ENCODE peak calls at places on chromosome 9, in seven cellular contexts. One of them, this sample, is unnamed.

GRCh38 chr9:117303643-117304230 is 111.1 kb downstream of the ASTN2 start:
- DNase-seq in stimulated activated CD4-positive, alpha-beta T cell treated with anti-CD3 and anti-CD28 coated beads, Interleukin-1b, Interleukin-23, amount 100 ng/mL, for 4 hours: no peak
- DNase-seq in anterior cingulate cortex: no peak
- DNase-seq in hypothalamus: no peak
- DNase-seq in H4: no peak
- DNase-seq in RCC 7860: no peak
- DNase-seq in NCI-H1930: no peak
- DNase-seq in this sample: no peak

GRCh38 chr9:120921751-120922181 is 4.8 kb downstream of the TRAF1 start:
- DNase-seq in stimulated activated CD4-positive, alpha-beta T cell treated with anti-CD3 and anti-CD28 coated beads, Interleukin-1b, Interleukin-23, amount 100 ng/mL, for 4 hours: peak
- DNase-seq in anterior cingulate cortex: no peak
- DNase-seq in hypothalamus: no peak
- DNase-seq in H4: no peak
- DNase-seq in RCC 7860: no peak
- DNase-seq in NCI-H1930: no peak
- DNase-seq in this sample: no peak

GRCh38 chr9:99059074-99059894 is 45.6 kb upstream of the TGFBR1 start:
- DNase-seq in stimulated activated CD4-positive, alpha-beta T cell treated with anti-CD3 and anti-CD28 coated beads, Interleukin-1b, Interleukin-23, amount 100 ng/mL, for 4 hours: no peak
- DNase-seq in anterior cingulate cortex: peak
- DNase-seq in hypothalamus: no peak
- DNase-seq in H4: no peak
- DNase-seq in RCC 7860: no peak
- DNase-seq in NCI-H1930: no peak
- DNase-seq in this sample: no peak

GRCh38 chr9:17958363-17958762 is 379.5 kb downstream of the SH3GL2 start:
- DNase-seq in stimulated activated CD4-positive, alpha-beta T cell treated with anti-CD3 and anti-CD28 coated beads, Interleukin-1b, Interleukin-23, amount 100 ng/mL, for 4 hours: no peak
- DNase-seq in anterior cingulate cortex: no peak
- DNase-seq in hypothalamus: no peak
- DNase-seq in H4: no peak
- DNase-seq in RCC 7860: no peak
- DNase-seq in NCI-H1930: no peak
- DNase-seq in this sample: no peak

GRCh38 chr9:84163227-84163626 is 177.3 kb downstream of the SLC28A3 start:
- DNase-seq in stimulated activated CD4-positive, alpha-beta T cell treated with anti-CD3 and anti-CD28 coated beads, Interleukin-1b, Interleukin-23, amount 100 ng/mL, for 4 hours: no peak
- DNase-seq in anterior cingulate cortex: no peak
- DNase-seq in hypothalamus: no peak
- DNase-seq in H4: no peak
- DNase-seq in RCC 7860: no peak
- DNase-seq in NCI-H1930: no peak
- DNase-seq in this sample: no peak

GRCh38 chr9:18480649-18481048 is 6.7 kb downstream of the ADAMTSL1 start:
- DNase-seq in stimulated activated CD4-positive, alpha-beta T cell treated with anti-CD3 and anti-CD28 coated beads, Interleukin-1b, Interleukin-23, amount 100 ng/mL, for 4 hours: no peak
- DNase-seq in anterior cingulate cortex: no peak
- DNase-seq in hypothalamus: no peak
- DNase-seq in H4: no peak
- DNase-seq in RCC 7860: peak
- DNase-seq in NCI-H1930: no peak
- DNase-seq in this sample: no peak

GRCh38 chr9:84860423-84861115 is 191.0 kb downstream of the NTRK2 start:
- DNase-seq in stimulated activated CD4-positive, alpha-beta T cell treated with anti-CD3 and anti-CD28 coated beads, Interleukin-1b, Interleukin-23, amount 100 ng/mL, for 4 hours: no peak
- DNase-seq in anterior cingulate cortex: no peak
- DNase-seq in hypothalamus: no peak
- DNase-seq in H4: no peak
- DNase-seq in RCC 7860: no peak
- DNase-seq in NCI-H1930: no peak
- DNase-seq in this sample: peak

GRCh38 chr9:6739218-6739617 is 18.6 kb upstream of the KDM4C start:
- DNase-seq in stimulated activated CD4-positive, alpha-beta T cell treated with anti-CD3 and anti-CD28 coated beads, Interleukin-1b, Interleukin-23, amount 100 ng/mL, for 4 hours: no peak
- DNase-seq in anterior cingulate cortex: no peak
- DNase-seq in hypothalamus: no peak
- DNase-seq in H4: no peak
- DNase-seq in RCC 7860: no peak
- DNase-seq in NCI-H1930: no peak
- DNase-seq in this sample: peak

GRCh38 chr9:22256381-22256780 is 190.2 kb upstream of the DMRTA1 start:
- DNase-seq in stimulated activated CD4-positive, alpha-beta T cell treated with anti-CD3 and anti-CD28 coated beads, Interleukin-1b, Interleukin-23, amount 100 ng/mL, for 4 hours: no peak
- DNase-seq in anterior cingulate cortex: no peak
- DNase-seq in hypothalamus: no peak
- DNase-seq in H4: no peak
- DNase-seq in RCC 7860: no peak
- DNase-seq in NCI-H1930: no peak
- DNase-seq in this sample: no peak

GRCh38 chr9:13221741-13222140 is 57.8 kb downstream of the MPDZ start:
- DNase-seq in stimulated activated CD4-positive, alpha-beta T cell treated with anti-CD3 and anti-CD28 coated beads, Interleukin-1b, Interleukin-23, amount 100 ng/mL, for 4 hours: no peak
- DNase-seq in anterior cingulate cortex: no peak
- DNase-seq in hypothalamus: no peak
- DNase-seq in H4: no peak
- DNase-seq in RCC 7860: no peak
- DNase-seq in NCI-H1930: no peak
- DNase-seq in this sample: no peak

GRCh38 chr9:136306691-136307208 is 2.9 kb upstream of the CCDC187 start:
- DNase-seq in stimulated activated CD4-positive, alpha-beta T cell treated with anti-CD3 and anti-CD28 coated beads, Interleukin-1b, Interleukin-23, amount 100 ng/mL, for 4 hours: no peak
- DNase-seq in anterior cingulate cortex: no peak
- DNase-seq in hypothalamus: no peak
- DNase-seq in H4: no peak
- DNase-seq in RCC 7860: no peak
- DNase-seq in NCI-H1930: no peak
- DNase-seq in this sample: no peak

GRCh38 chr9:133429216-133429613 is 7.0 kb downstream of the ADAMTS13 start:
- DNase-seq in stimulated activated CD4-positive, alpha-beta T cell treated with anti-CD3 and anti-CD28 coated beads, Interleukin-1b, Interleukin-23, amount 100 ng/mL, for 4 hours: no peak
- DNase-seq in anterior cingulate cortex: no peak
- DNase-seq in hypothalamus: no peak
- DNase-seq in H4: no peak
- DNase-seq in RCC 7860: no peak
- DNase-seq in NCI-H1930: no peak
- DNase-seq in this sample: no peak

GRCh38 chr9:75087279-75087823 is 604 bp downstream of the NMRK1 start:
- DNase-seq in stimulated activated CD4-positive, alpha-beta T cell treated with anti-CD3 and anti-CD28 coated beads, Interleukin-1b, Interleukin-23, amount 100 ng/mL, for 4 hours: no peak
- DNase-seq in anterior cingulate cortex: no peak
- DNase-seq in hypothalamus: no peak
- DNase-seq in H4: peak
- DNase-seq in RCC 7860: peak
- DNase-seq in NCI-H1930: no peak
- DNase-seq in this sample: peak

GRCh38 chr9:127903557-127904475 is 4.4 kb upstream of the ST6GALNAC6 start:
- DNase-seq in stimulated activated CD4-positive, alpha-beta T cell treated with anti-CD3 and anti-CD28 coated beads, Interleukin-1b, Interleukin-23, amount 100 ng/mL, for 4 hours: no peak
- DNase-seq in anterior cingulate cortex: no peak
- DNase-seq in hypothalamus: no peak
- DNase-seq in H4: no peak
- DNase-seq in RCC 7860: peak
- DNase-seq in NCI-H1930: no peak
- DNase-seq in this sample: no peak

GRCh38 chr9:469672-470040 is 255.0 kb downstream of the DOCK8 start:
- DNase-seq in stimulated activated CD4-positive, alpha-beta T cell treated with anti-CD3 and anti-CD28 coated beads, Interleukin-1b, Interleukin-23, amount 100 ng/mL, for 4 hours: peak
- DNase-seq in anterior cingulate cortex: no peak
- DNase-seq in hypothalamus: no peak
- DNase-seq in H4: no peak
- DNase-seq in RCC 7860: no peak
- DNase-seq in NCI-H1930: peak
- DNase-seq in this sample: no peak

GRCh38 chr9:36770025-36770424 is 197.3 kb downstream of the MELK start:
- DNase-seq in stimulated activated CD4-positive, alpha-beta T cell treated with anti-CD3 and anti-CD28 coated beads, Interleukin-1b, Interleukin-23, amount 100 ng/mL, for 4 hours: no peak
- DNase-seq in anterior cingulate cortex: no peak
- DNase-seq in hypothalamus: no peak
- DNase-seq in H4: no peak
- DNase-seq in RCC 7860: no peak
- DNase-seq in NCI-H1930: no peak
- DNase-seq in this sample: no peak

GRCh38 chr9:108002296-108003056 is 512.9 kb upstream of the KLF4 start:
- DNase-seq in stimulated activated CD4-positive, alpha-beta T cell treated with anti-CD3 and anti-CD28 coated beads, Interleukin-1b, Interleukin-23, amount 100 ng/mL, for 4 hours: no peak
- DNase-seq in anterior cingulate cortex: no peak
- DNase-seq in hypothalamus: no peak
- DNase-seq in H4: no peak
- DNase-seq in RCC 7860: no peak
- DNase-seq in NCI-H1930: no peak
- DNase-seq in this sample: no peak